ENCODE peak calls at places on chromosome 1, in eight cellular contexts. P is pancreas; T is ascending aorta; D is CD8-positive, alpha-beta T cell; F is ovary; V is stomach; C is upper lobe of right lung; X is CD8-positive, alpha-beta memory T cell. R is an unnamed sample.
A peak's percentile ranks its signal among the peaks of the same experiment; 100 is the strongest.

GRCh38 chr1:68470388-68470970 is 20.7 kb upstream of the RPE65 start:
- DNase-seq in P (no peak), T (no peak), D (no peak), F (no peak), V (no peak), C (no peak), X (no peak), R (no peak)

GRCh38 chr1:152513081-152513480 is 1.2 kb upstream of the CRCT1 start:
- DNase-seq in P (no peak), T (no peak), D (no peak), F (no peak), V (no peak), C (no peak), X (no peak), R (no peak)

GRCh38 chr1:47684964-47685762 is 247.3 kb downstream of the FOXD2 start:
- DNase-seq in P (no peak), T (peak; percentile 83), D (no peak), F (no peak), V (no peak), C (peak; percentile 11), X (no peak), R (no peak)

GRCh38 chr1:19042675-19043578 is 86.5 kb upstream of the IFFO2 start:
- DNase-seq in P (peak; percentile 32), T (peak; percentile 27), D (no peak), F (no peak), V (no peak), C (peak; percentile 63), X (no peak), R (no peak)

GRCh38 chr1:19443321-19443720 is 42.0 kb downstream of the CAPZB start:
- DNase-seq in P (no peak), T (no peak), D (no peak), F (no peak), V (no peak), C (no peak), X (no peak), R (no peak)

GRCh38 chr1:153922076-153922837 is 515 bp downstream of the GATAD2B start:
- DNase-seq in P (peak; percentile 88), T (no peak), D (no peak), F (peak; percentile 74), V (peak; percentile 32), C (no peak), X (peak; percentile 43), R (no peak)

GRCh38 chr1:47914952-47915676 is 82.1 kb downstream of the TRABD2B start:
- DNase-seq in P (no peak), T (no peak), D (no peak), F (no peak), V (no peak), C (no peak), X (no peak), R (no peak)

GRCh38 chr1:98556521-98557158 is 104.9 kb upstream of the SNX7 start:
- DNase-seq in P (no peak), T (no peak), D (no peak), F (no peak), V (no peak), C (no peak), X (no peak), R (no peak)

GRCh38 chr1:19439464-19440171 is 45.7 kb downstream of the CAPZB start:
- DNase-seq in P (no peak), T (no peak), D (peak; percentile 59), F (peak; percentile 73), V (no peak), C (no peak), X (no peak), R (no peak)

GRCh38 chr1:151984313-151984956 is 9.2 kb downstream of the S100A10 start:
- DNase-seq in P (no peak), T (no peak), D (peak; percentile 31), F (no peak), V (no peak), C (no peak), X (peak; percentile 7), R (no peak)

GRCh38 chr1:228463559-228464455 is 23.4 kb upstream of the RNF187 start:
- DNase-seq in P (no peak), T (no peak), D (peak; percentile 38), F (no peak), V (peak; percentile 27), C (no peak), X (peak; percentile 49), R (no peak)

GRCh38 chr1:89600792-89601191 is 32.1 kb upstream of the LRRC8C start:
- DNase-seq in P (no peak), T (no peak), D (no peak), F (no peak), V (no peak), C (no peak), X (no peak), R (no peak)

GRCh38 chr1:217135569-217135915 is 412.3 kb upstream of the ESRRG start:
- DNase-seq in P (peak; percentile 27), T (no peak), D (no peak), F (no peak), V (no peak), C (no peak), X (no peak), R (no peak)

GRCh38 chr1:206637605-206638004 is 2.3 kb downstream of the DYRK3 start:
- DNase-seq in P (no peak), T (no peak), D (no peak), F (no peak), V (no peak), C (no peak), X (no peak), R (no peak)

DNA sequence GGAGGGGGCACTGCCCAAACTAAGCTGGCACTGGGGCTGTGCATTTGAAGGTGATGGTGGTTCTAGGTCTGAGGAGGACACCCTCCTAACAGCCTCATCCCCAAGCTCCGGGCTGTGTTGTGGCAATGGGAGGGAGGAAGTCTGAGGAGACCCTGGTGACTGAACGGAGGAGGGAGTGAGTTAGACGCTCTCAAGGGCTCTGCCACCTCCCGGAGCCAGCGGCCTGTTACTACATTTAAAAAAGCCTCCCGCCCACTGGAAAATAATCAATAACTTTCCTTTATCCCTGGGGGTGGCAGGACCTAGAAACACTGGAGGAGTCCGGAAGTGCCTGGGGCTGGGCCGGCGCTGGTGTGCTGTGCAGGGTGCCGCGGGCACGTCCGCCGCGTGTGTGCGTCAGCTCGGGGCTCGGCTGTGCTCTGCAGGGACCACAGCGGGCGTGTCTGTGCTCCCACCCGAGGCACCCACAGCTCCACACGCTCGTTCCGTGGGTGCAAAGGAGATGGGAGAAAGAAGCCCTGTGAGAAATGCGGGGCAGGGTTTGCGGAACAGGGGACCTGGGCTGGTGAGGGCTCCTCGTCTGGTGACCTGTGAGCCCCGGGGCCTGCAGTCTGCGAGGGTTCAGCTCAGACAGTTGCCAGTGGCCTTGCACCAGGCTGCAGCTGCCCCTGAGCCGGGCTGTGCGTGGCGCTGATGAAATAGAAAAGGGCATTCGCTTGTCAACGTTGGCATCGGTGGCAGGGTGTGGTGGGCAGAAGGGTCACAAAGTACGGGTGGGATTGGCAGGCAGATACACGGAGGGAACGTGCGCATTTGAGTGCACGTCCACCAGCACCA is 5.3 kb downstream of the SAMD11 start:
- DNase-seq in P (no peak), T (no peak), D (no peak), F (no peak), V (no peak), C (no peak), X (no peak), R (no peak)
- H3K4me3 ChIP-seq in P (no peak overlapping the region), T (no peak overlapping the region), D (no peak overlapping the region), F (no peak overlapping the region), V (no peak overlapping the region), C (no peak overlapping the region), X (no peak overlapping the region), R (no peak overlapping the region)

DNA sequence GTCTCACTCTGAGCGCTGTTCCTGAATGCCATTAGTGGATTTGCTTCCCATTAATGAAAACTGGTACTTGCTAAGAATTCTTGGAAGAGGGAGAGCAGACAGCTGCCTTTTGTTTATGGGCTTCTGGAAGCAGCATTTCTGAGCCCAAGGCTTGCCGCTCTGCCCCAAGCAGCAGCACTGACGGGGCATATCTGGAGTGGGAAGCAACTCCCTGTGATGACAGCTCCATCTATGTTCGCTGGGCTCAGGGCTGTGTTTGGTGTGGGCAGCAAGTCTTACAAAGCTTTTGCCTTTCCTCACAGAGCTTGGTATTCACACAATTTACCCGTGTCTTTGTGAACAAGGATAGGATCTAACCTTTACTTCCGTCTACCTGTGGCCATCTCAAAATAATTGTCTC is 72.2 kb downstream of the DDX20 start:
- DNase-seq in P (no peak), T (no peak), D (no peak), F (no peak), V (no peak), C (no peak), X (no peak), R (no peak)
- H3K27me3 ChIP-seq in P (no peaks in the 10 kb centered on the region), T (no peaks in the 10 kb centered on the region), D (peaks cover 7% of the 10 kb centered on the region), F (no peaks in the 10 kb centered on the region), V (no peaks in the 10 kb centered on the region), C (no peaks in the 10 kb centered on the region), X (no peaks in the 10 kb centered on the region), R (no peaks in the 10 kb centered on the region)

GRCh38 chr1:209614906-209615305 is 31.4 kb downstream of the CAMK1G start:
- DNase-seq in P (no peak), T (no peak), D (no peak), F (no peak), V (no peak), C (no peak), X (no peak), R (no peak)

GRCh38 chr1:209612646-209613350 is 29.3 kb downstream of the CAMK1G start:
- DNase-seq in P (no peak), T (no peak), D (no peak), F (no peak), V (no peak), C (peak; percentile 56), X (no peak), R (no peak)

GRCh38 chr1:209613351-209614150 is 30.0 kb downstream of the CAMK1G start:
- DNase-seq in P (no peak), T (no peak), D (no peak), F (no peak), V (no peak), C (peak; percentile 10), X (no peak), R (no peak)

GRCh38 chr1:209611771-209612570 is 28.5 kb downstream of the CAMK1G start:
- DNase-seq in P (no peak), T (no peak), D (no peak), F (no peak), V (no peak), C (peak; percentile 9), X (no peak), R (no peak)

GRCh38 chr1:209614151-209614420 is 30.6 kb downstream of the CAMK1G start:
- DNase-seq in P (no peak), T (no peak), D (no peak), F (no peak), V (no peak), C (peak; percentile 21), X (no peak), R (no peak)
- H3K4me3 ChIP-seq in P (no peak overlapping the region), T (no peak overlapping the region), D (no peak overlapping the region), F (no peak overlapping the region), V (no peak overlapping the region), C (no peak overlapping the region), X (no peak overlapping the region), R (no peak overlapping the region)

GRCh38 chr1:6241107-6241886 is 2.7 kb upstream of the HES3 start:
- DNase-seq in P (no peak), T (no peak), D (no peak), F (no peak), V (no peak), C (no peak), X (no peak), R (no peak)
- H3K27me3 ChIP-seq in P (peaks cover 5% of the 10 kb centered on the region), T (peaks cover 45% of the 10 kb centered on the region), D (peaks cover 34% of the 10 kb centered on the region), F (peaks cover 15% of the 10 kb centered on the region), V (peaks cover 67% of the 10 kb centered on the region), C (peaks cover 66% of the 10 kb centered on the region), X (peaks cover 43% of the 10 kb centered on the region), R (peaks cover 47% of the 10 kb centered on the region)

R was measured in right atrium auricular region.